ENCODE peak calls at places on chromosome 6, in seven cellular contexts. P is tibial artery; O is CD8-positive, alpha-beta T cell; L is body of pancreas; N is GM23338; G is fibroblast of lung; C is heart left ventricle. U is an unnamed sample.

GRCh38 chr6:128352331-128352730 is 168.1 kb downstream of the PTPRK start:
- DNase-seq in C (no peak), P (no peak), N (no peak), G (no peak), O (no peak), L (no peak), U (no peak)

GRCh38 chr6:135950709-135951108 is 99.2 kb downstream of the PDE7B start:
- DNase-seq in C (no peak), P (no peak), L (no peak), O (no peak), N (no peak), G (no peak), U (no peak)

GRCh38 chr6:74256387-74257180 is 560.6 kb downstream of the CD109 start:
- DNase-seq in G (no peak), L (no peak), C (no peak), O (no peak), N (no peak), P (no peak), U (no peak)

GRCh38 chr6:3656076-3656475 is 95.4 kb downstream of the PXDC1 start:
- DNase-seq in O (no peak), P (no peak), N (no peak), G (no peak), C (no peak), L (no peak), U (no peak)

GRCh38 chr6:105618247-105618646 is 215.4 kb upstream of the PREP start:
- DNase-seq in P (no peak), N (no peak), O (no peak), L (no peak), C (no peak), G (no peak), U (no peak)

GRCh38 chr6:123360359-123360758 is 276.4 kb downstream of the TRDN start:
- DNase-seq in N (no peak), L (no peak), O (no peak), C (no peak), P (no peak), G (no peak), U (no peak)

GRCh38 chr6:17580518-17581048 is 19.5 kb upstream of the FAM8A1 start:
- DNase-seq in G (peak; percentile 55), O (peak; percentile 19), L (peak; percentile 46), N (peak; percentile 79), P (peak; percentile 72), C (peak; percentile 40), U (peak; percentile 77)

GRCh38 chr6:106084973-106085686 is 1.0 kb upstream of the PRDM1 start:
- DNase-seq in O (no peak), G (peak; percentile 40), L (no peak), N (peak; percentile 39), C (no peak), P (no peak), U (no peak)

GRCh38 chr6:157092736-157093135 is 230.6 kb downstream of the TMEM242 start:
- DNase-seq in L (no peak), C (no peak), N (no peak), G (peak; percentile 27), O (no peak), P (no peak), U (no peak)

GRCh38 chr6:144006731-144007454 is 1.2 kb downstream of the PLAGL1 start:
- DNase-seq in C (peak; percentile 25), O (no peak), P (peak; percentile 67), L (no peak), N (peak; percentile 33), G (peak; percentile 77), U (no peak)

GRCh38 chr6:159155679-159156078 is 13.5 kb upstream of the FNDC1 start:
- DNase-seq in P (no peak), L (no peak), N (no peak), O (no peak), G (no peak), C (no peak), U (no peak)

GRCh38 chr6:73691512-73691911 is 4.5 kb upstream of the CD109 start:
- DNase-seq in L (no peak), O (no peak), N (no peak), C (no peak), P (no peak), G (peak; percentile 36), U (no peak)

GRCh38 chr6:96980142-96980541 is 55.6 kb downstream of the KLHL32 start:
- DNase-seq in N (no peak), P (no peak), C (no peak), L (no peak), G (no peak), O (no peak), U (no peak)

GRCh38 chr6:41774841-41775240 is 4.9 kb downstream of the FRS3 start:
- DNase-seq in P (no peak), G (no peak), L (no peak), O (no peak), N (no peak), C (no peak), U (no peak)

GRCh38 chr6:26032387-26033131 is 54.7 kb upstream of the HFE start:
- DNase-seq in O (no peak), N (peak; percentile 50), L (no peak), C (no peak), P (no peak), G (peak; percentile 78), U (peak; percentile 59)

GRCh38 chr6:37650071-37650481 is 47.6 kb downstream of the MDGA1 start:
- DNase-seq in N (peak; percentile 89), L (peak; percentile 34), O (no peak), P (no peak), C (no peak), G (no peak), U (no peak)

GRCh38 chr6:89792881-89793280 is 26.7 kb downstream of the MDN1 start:
- DNase-seq in O (no peak), P (no peak), L (no peak), N (peak; percentile 58), G (peak; percentile 9), C (no peak), U (no peak)

GRCh38 chr6:28765978-28766351 is 157.8 kb downstream of the TRIM27 start:
- DNase-seq in O (no peak), N (no peak), L (no peak), C (no peak), P (no peak), G (no peak), U (no peak)

GRCh38 chr6:170045981-170046667 is 244.8 kb downstream of the DLL1 start:
- DNase-seq in P (peak; percentile 21), C (no peak), O (no peak), G (no peak), L (no peak), N (no peak), U (peak; percentile 53)

GRCh38 chr6:170043881-170044790 is 246.7 kb downstream of the DLL1 start:
- DNase-seq in G (no peak), C (no peak), P (peak; percentile 38), N (no peak), O (no peak), L (no peak), U (peak; percentile 31)

GRCh38 chr6:170045563-170045960 is 245.3 kb downstream of the DLL1 start:
- DNase-seq in G (no peak), O (no peak), N (no peak), L (no peak), C (no peak), P (peak; percentile 50), U (peak; percentile 61)

GRCh38 chr6:170043150-170043819 is 247.6 kb downstream of the DLL1 start:
- DNase-seq in P (no peak), O (no peak), L (no peak), G (no peak), C (no peak), N (no peak), U (peak; percentile 42)

DNA sequence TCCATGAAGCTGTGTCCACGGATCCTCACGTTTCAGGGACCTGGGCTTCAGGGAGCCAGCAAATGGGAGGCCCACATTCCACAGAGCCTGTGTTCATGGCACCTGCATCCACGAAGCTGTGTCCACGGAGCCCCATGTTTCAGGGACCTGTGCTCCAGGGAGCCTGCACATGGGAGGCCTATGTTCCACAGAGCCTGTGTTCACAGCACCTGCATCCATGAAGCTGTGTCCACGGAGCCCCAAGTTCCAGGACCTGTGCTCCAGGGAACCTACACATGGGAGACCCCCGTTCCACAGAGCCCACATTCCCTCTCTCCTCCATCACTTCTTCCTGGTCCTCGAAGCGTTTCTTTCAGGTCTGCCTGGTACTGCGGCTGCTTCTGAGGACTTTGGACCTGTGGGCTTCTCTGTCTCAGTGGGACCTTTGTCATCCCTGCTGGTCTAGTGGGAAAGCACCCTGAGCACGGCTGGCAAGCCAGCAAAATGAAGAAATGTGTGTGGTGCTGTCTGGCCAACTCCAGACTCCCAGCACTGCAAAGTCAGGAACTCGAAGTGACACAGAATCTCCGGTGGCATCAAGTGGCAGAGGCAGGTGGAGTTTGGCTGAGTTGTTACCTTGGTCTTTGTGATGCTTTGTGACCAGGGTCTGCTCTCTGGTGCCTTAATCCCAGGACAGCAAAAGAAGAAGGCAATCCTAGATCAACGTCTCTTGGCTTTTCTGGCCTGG is 245.9 kb downstream of the DLL1 start:
- DNase-seq in P (peak; percentile 42), N (no peak), C (no peak), O (no peak), L (no peak), G (no peak), U (peak; percentile 30)
- H3K4me1 ChIP-seq in P (no peaks in the 10 kb centered on the region), N (peaks cover 4% of the 10 kb centered on the region), C (peaks cover 13% of the 10 kb centered on the region), O (no peaks in the 10 kb centered on the region), L (no peaks in the 10 kb centered on the region), G (peaks cover 2% of the 10 kb centered on the region), U (no peaks in the 10 kb centered on the region)

GRCh38 chr6:33430991-33431879 is 11.4 kb downstream of the SYNGAP1 start:
- DNase-seq in O (peak; percentile 86), P (peak; percentile 73), C (peak; percentile 57), N (peak; percentile 97), L (no peak), G (peak; percentile 71), U (peak; percentile 89)
- H3K27ac ChIP-seq in O (peak overlapping the region; percentile 53), P (no peak overlapping the region), C (peak overlapping the region; percentile 75), N (peak overlapping the region; percentile 100), L (no peak overlapping the region), G (peak overlapping the region; percentile 38), U (no peak overlapping the region)

DNA sequence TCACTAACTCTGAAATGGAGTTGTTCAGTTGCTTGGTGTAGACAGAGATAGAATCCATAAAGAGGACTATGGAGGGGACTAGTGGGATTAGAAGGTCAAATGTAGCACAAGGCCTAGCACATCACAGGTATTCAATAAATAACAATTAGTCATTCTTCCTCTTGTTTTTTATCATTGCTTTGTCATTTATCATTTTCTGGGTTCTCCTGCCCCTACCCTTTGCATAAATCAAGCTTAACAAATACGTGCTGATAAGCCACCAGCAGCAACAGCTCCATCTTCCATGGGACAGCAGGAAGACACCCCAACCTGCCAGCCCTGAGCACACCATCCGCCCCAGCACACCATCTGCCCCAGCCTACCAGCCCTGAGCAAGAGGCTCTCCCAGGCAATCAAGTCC is 23.1 kb downstream of the TRAM2 start:
- DNase-seq in L (no peak), P (peak; percentile 37), G (no peak), C (no peak), O (no peak), N (no peak), U (no peak)
- H3K4me1 ChIP-seq in L (peaks cover 36% of the 10 kb centered on the region), P (peaks cover 85% of the 10 kb centered on the region), G (peaks cover 63% of the 10 kb centered on the region), C (peaks cover 58% of the 10 kb centered on the region), O (no peaks in the 10 kb centered on the region), N (peaks cover 35% of the 10 kb centered on the region), U (peaks cover 13% of the 10 kb centered on the region)

DNA sequence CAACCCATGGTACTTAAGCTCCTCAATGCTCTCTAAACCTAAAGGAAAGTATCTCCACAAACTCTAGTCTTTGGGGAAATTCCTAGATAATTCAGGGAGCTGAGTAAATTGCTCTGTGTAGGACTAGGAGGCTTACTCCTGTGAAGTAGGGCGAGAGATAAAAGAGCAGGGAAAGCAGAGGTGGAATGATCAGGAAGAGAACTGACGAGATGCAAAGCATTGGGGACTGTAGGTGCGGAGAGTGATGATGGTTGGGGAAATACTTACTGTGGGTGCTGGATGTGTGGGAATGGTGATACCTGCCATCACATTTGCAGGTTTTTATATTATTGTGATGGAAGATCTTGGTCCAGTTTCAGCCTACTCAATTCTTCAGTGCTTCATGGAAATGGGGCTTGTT is 1.6 kb upstream of the LATS1 start:
- DNase-seq in G (no peak), O (no peak), C (no peak), L (no peak), P (no peak), N (no peak), U (no peak)
- H3K27ac ChIP-seq in G (no peak overlapping the region), O (no peak overlapping the region), C (no peak overlapping the region), L (no peak overlapping the region), P (no peak overlapping the region), N (no peak overlapping the region), U (no peak overlapping the region)

U was measured in aorta.